ENCODE peak calls at places on chromosome 3, in four cellular contexts. One of them, this sample, is unnamed.

GRCh38 chr3:150761831-150762661 is 923 bp downstream of the SIAH2 start:
- DNase-seq in CD8-positive, alpha-beta memory T cell: peak
- DNase-seq in germinal center: no peak
- DNase-seq in EL: peak
- DNase-seq in this sample: peak

GRCh38 chr3:38992117-38992779 is 59.5 kb downstream of the SCN11A start:
- DNase-seq in CD8-positive, alpha-beta memory T cell: no peak
- DNase-seq in EL: peak
- DNase-seq in germinal center: no peak
- DNase-seq in this sample: no peak

GRCh38 chr3:197555281-197556261 is at the start of gene BDH1:
- DNase-seq in CD8-positive, alpha-beta memory T cell: peak
- DNase-seq in germinal center: peak
- DNase-seq in EL: peak
- DNase-seq in this sample: peak

GRCh38 chr3:153414972-153415371 is 252.9 kb downstream of the RAP2B start:
- DNase-seq in EL: peak
- DNase-seq in germinal center: no peak
- DNase-seq in CD8-positive, alpha-beta memory T cell: no peak
- DNase-seq in this sample: no peak

GRCh38 chr3:189964623-189965022 is 156.1 kb downstream of the P3H2 start:
- DNase-seq in CD8-positive, alpha-beta memory T cell: no peak
- DNase-seq in EL: no peak
- DNase-seq in germinal center: no peak
- DNase-seq in this sample: no peak

GRCh38 chr3:134232146-134232545 is 18.5 kb downstream of the RYK start:
- DNase-seq in EL: peak
- DNase-seq in CD8-positive, alpha-beta memory T cell: no peak
- DNase-seq in germinal center: no peak
- DNase-seq in this sample: no peak

GRCh38 chr3:31550452-31551251 is 17.9 kb downstream of the STT3B start:
- DNase-seq in germinal center: peak
- DNase-seq in EL: peak
- DNase-seq in CD8-positive, alpha-beta memory T cell: peak
- DNase-seq in this sample: no peak

GRCh38 chr3:57434041-57434440 is 110.1 kb downstream of the DNAH12 start:
- DNase-seq in CD8-positive, alpha-beta memory T cell: no peak
- DNase-seq in germinal center: no peak
- DNase-seq in EL: peak
- DNase-seq in this sample: no peak

GRCh38 chr3:13125092-13126015 is 52.1 kb upstream of the IQSEC1 start:
- DNase-seq in germinal center: no peak
- DNase-seq in EL: no peak
- DNase-seq in CD8-positive, alpha-beta memory T cell: no peak
- DNase-seq in this sample: no peak

GRCh38 chr3:195160257-195160898 is 110.6 kb downstream of the XXYLT1 start:
- DNase-seq in CD8-positive, alpha-beta memory T cell: no peak
- DNase-seq in EL: peak
- DNase-seq in germinal center: no peak
- DNase-seq in this sample: no peak

GRCh38 chr3:168424059-168424765 is 328.5 kb upstream of the GOLIM4 start:
- DNase-seq in CD8-positive, alpha-beta memory T cell: no peak
- DNase-seq in germinal center: no peak
- DNase-seq in EL: no peak
- DNase-seq in this sample: no peak

GRCh38 chr3:187850256-187851010 is 105.2 kb upstream of the BCL6 start:
- DNase-seq in germinal center: no peak
- DNase-seq in EL: no peak
- DNase-seq in CD8-positive, alpha-beta memory T cell: no peak
- DNase-seq in this sample: peak

GRCh38 chr3:8607285-8608040 is 37.1 kb downstream of the SSUH2 start:
- DNase-seq in CD8-positive, alpha-beta memory T cell: no peak
- DNase-seq in germinal center: no peak
- DNase-seq in EL: peak
- DNase-seq in this sample: peak

GRCh38 chr3:190883973-190884832 is 21.7 kb upstream of the GMNC start:
- DNase-seq in EL: peak
- DNase-seq in germinal center: peak
- DNase-seq in CD8-positive, alpha-beta memory T cell: no peak
- DNase-seq in this sample: peak

GRCh38 chr3:45910892-45911291 is 24.5 kb downstream of the CCR9 start:
- DNase-seq in germinal center: no peak
- DNase-seq in EL: no peak
- DNase-seq in CD8-positive, alpha-beta memory T cell: no peak
- DNase-seq in this sample: no peak

GRCh38 chr3:51734572-51734907 is 27.7 kb downstream of the GRM2 start:
- DNase-seq in EL: no peak
- DNase-seq in germinal center: no peak
- DNase-seq in CD8-positive, alpha-beta memory T cell: no peak
- DNase-seq in this sample: no peak

GRCh38 chr3:32952369-32953067 is 1.1 kb downstream of the CCR4 start:
- DNase-seq in germinal center: no peak
- DNase-seq in EL: no peak
- DNase-seq in CD8-positive, alpha-beta memory T cell: no peak
- DNase-seq in this sample: no peak

GRCh38 chr3:150682819-150683218 is 20.9 kb downstream of the ERICH6 start:
- DNase-seq in EL: no peak
- DNase-seq in germinal center: no peak
- DNase-seq in CD8-positive, alpha-beta memory T cell: no peak
- DNase-seq in this sample: no peak

GRCh38 chr3:57556459-57557087 is 499 bp downstream of the PDE12 start:
- DNase-seq in CD8-positive, alpha-beta memory T cell: no peak
- DNase-seq in germinal center: peak
- DNase-seq in EL: peak
- DNase-seq in this sample: no peak

GRCh38 chr3:110710156-110710555 is 361.5 kb upstream of the NECTIN3 start:
- DNase-seq in EL: no peak
- DNase-seq in CD8-positive, alpha-beta memory T cell: no peak
- DNase-seq in germinal center: no peak
- DNase-seq in this sample: no peak

GRCh38 chr3:78765671-78766485 is 1001.9 kb downstream of the ROBO1 start:
- DNase-seq in EL: peak
- DNase-seq in germinal center: no peak
- DNase-seq in CD8-positive, alpha-beta memory T cell: no peak
- DNase-seq in this sample: no peak

This sample was measured in lung.